ENCODE peak calls at places on chromosomes 11 and 22, in eight cellular contexts. B is tibial nerve; P is CD8-positive, alpha-beta memory T cell; K is IMR-90; I is fibroblast of lung; D is Panc1; V is heart left ventricle; G is GM12878. N is an unnamed sample.

GRCh38 chr11:116224154-116224888 is 548.5 kb downstream of the BUD13 start:
- DNase-seq in B (peak; percentile 76), P (peak; percentile 31), K (peak; percentile 22), I (peak; percentile 41), D (peak; percentile 17), V (no peak), G (no peak), N (peak; percentile 64)

GRCh38 chr11:72840780-72841179 is 26.6 kb downstream of the ATG16L2 start:
- DNase-seq in B (no peak), P (no peak), K (peak; percentile 95), I (peak; percentile 94), D (no peak), V (no peak), G (no peak), N (no peak)

GRCh38 chr11:120221115-120221752 is 10.4 kb downstream of the OAF start:
- DNase-seq in B (no peak), P (no peak), K (no peak), I (no peak), D (no peak), V (no peak), G (no peak), N (no peak)

GRCh38 chr11:133038850-133039249 is 493.5 kb downstream of the OPCML start:
- DNase-seq in B (no peak), P (no peak), K (no peak), I (no peak), D (no peak), V (no peak), G (no peak), N (no peak)

GRCh38 chr11:101863361-101863760 is 51.4 kb upstream of the CEP126 start:
- DNase-seq in B (no peak), P (no peak), K (peak; percentile 79), I (peak; percentile 33), D (no peak), V (no peak), G (no peak), N (no peak)

GRCh38 chr11:74678591-74679512 is 52.4 kb downstream of the CHRDL2 start:
- DNase-seq in B (no peak), P (no peak), K (peak; percentile 44), I (no peak), D (no peak), V (peak; percentile 57), G (no peak), N (no peak)

GRCh38 chr22:33380789-33381530 is 322.8 kb upstream of the SYN3 start:
- DNase-seq in B (no peak), P (no peak), K (peak; percentile 95), I (peak; percentile 57), D (no peak), V (no peak), G (peak; percentile 11), N (no peak)

GRCh38 chr11:123561046-123561781 is 93.2 kb downstream of the SCN3B start:
- DNase-seq in B (no peak), P (no peak), K (peak; percentile 56), I (no peak), D (no peak), V (peak; percentile 59), G (no peak), N (peak; percentile 67)

GRCh38 chr11:125170406-125171031 is 6.0 kb downstream of the PKNOX2 start:
- DNase-seq in B (peak; percentile 49), P (no peak), K (peak; percentile 92), I (peak; percentile 97), D (no peak), V (peak; percentile 66), G (no peak), N (peak; percentile 83)

GRCh38 chr11:65883786-65884715 is 4.2 kb downstream of the FIBP start:
- DNase-seq in B (no peak), P (no peak), K (no peak), I (no peak), D (no peak), V (no peak), G (no peak), N (peak; percentile 0)

GRCh38 chr11:64810271-64810890 is at the start of gene MEN1:
- DNase-seq in B (peak; percentile 91), P (peak; percentile 55), K (peak; percentile 93), I (peak; percentile 94), D (peak; percentile 81), V (peak; percentile 98), G (peak; percentile 55), N (peak; percentile 99)

GRCh38 chr11:64813826-64814225 is 3.5 kb upstream of the MEN1 start:
- DNase-seq in B (no peak), P (no peak), K (no peak), I (no peak), D (no peak), V (no peak), G (no peak), N (no peak)

GRCh38 chr11:64814712-64815187 is 4.4 kb upstream of the MEN1 start:
- DNase-seq in B (no peak), P (no peak), K (no peak), I (no peak), D (no peak), V (no peak), G (peak; percentile 94), N (no peak)

GRCh38 chr11:64809781-64810241 is 540 bp downstream of the MEN1 start:
- DNase-seq in B (no peak), P (peak; percentile 9), K (no peak), I (no peak), D (no peak), V (no peak), G (no peak), N (peak; percentile 53)

DNA sequence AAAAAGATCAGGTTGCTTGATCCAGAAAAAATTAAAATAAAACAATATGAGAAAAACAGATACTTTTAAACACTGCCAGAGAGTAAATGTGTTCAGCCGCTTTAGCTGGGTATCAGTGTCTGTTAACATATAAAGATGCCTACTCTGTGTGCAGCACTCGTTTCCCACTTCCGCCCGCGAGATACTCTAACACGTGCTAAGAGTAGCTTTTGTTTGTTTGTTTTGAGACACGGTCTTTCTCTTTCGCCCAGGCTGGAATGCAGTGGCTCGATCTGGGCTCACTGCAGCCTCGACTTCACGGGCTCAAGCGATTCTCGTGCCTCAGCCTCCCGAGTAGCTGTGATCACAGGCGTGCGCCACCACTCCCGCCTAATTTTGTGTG is 531 bp upstream of the MEN1 start:
- DNase-seq in B (peak; percentile 8), P (peak; percentile 46), K (no peak), I (no peak), D (no peak), V (no peak), G (no peak), N (no peak)
- H3K4me1 ChIP-seq in B (no peaks in the 10 kb centered on the region), P (peaks cover 15% of the 10 kb centered on the region), K (peaks cover 5% of the 10 kb centered on the region), I (peaks cover 5% of the 10 kb centered on the region), D (peaks cover 5% of the 10 kb centered on the region), V (peaks cover 10% of the 10 kb centered on the region), G (peaks cover 25% of the 10 kb centered on the region), N (peaks cover 4% of the 10 kb centered on the region)

DNA sequence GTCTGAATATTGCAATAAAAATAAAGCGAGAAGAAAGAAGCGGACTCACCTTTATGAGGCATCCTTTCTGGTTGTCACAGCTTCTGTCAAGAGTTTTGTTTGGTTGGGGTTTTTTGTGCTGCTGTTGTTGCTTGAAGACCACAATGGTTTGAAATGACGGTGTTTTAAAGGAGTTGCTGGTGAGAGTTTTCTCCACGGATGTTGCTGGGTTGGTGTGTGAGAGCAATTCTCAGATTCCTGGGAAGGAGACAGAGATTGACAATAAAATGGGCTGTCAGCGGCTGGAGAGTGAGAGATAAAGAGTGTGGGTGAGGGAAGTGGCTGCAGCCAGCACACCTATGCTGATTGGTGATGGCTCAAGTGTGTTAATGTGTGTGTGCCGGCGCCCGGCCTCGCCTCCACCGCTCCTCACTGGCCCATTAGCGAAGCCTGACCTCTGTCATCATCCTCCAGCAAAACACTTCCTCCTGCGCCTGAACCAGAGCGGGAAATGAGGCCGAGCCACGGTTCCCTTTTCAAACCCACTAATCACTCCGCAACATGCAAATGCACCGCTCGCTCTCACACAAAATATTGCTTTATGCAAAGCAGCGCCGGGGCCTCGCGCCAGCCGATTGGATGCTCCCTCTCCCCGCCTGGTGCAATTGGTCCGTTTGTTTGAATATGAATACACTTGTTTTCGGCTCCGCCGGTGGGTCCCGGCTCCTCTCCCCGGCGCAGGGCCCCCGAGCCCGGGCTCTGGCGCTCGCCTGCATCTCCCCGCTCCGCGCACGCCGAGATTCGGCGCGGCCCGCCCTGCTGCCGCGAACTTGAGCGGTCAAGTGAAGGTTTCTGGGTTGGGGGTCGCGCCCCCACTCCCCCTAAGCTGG is at the start of gene PAX6:
- DNase-seq in B (no peak), P (no peak), K (peak; percentile 19), I (no peak), D (no peak), V (peak; percentile 36), G (peak; percentile 5), N (peak; percentile 44)
- H3K27ac ChIP-seq in B (no peak within 1 kb of the TSS), P (peak within 1 kb of the TSS; percentile 24), K (no peak within 1 kb of the TSS), I (no peak within 1 kb of the TSS), D (no peak within 1 kb of the TSS), V (no peak within 1 kb of the TSS), G (no peak within 1 kb of the TSS), N (no peak within 1 kb of the TSS)

GRCh38 chr22:49080631-49081030 is 747.0 kb downstream of the BRD1 start:
- DNase-seq in B (no peak), P (no peak), K (no peak), I (no peak), D (no peak), V (no peak), G (no peak), N (no peak)

GRCh38 chr22:49081926-49082325 is 745.7 kb downstream of the BRD1 start:
- DNase-seq in B (no peak), P (no peak), K (no peak), I (no peak), D (no peak), V (no peak), G (no peak), N (no peak)

GRCh38 chr22:49079743-49080500 is 747.8 kb downstream of the BRD1 start:
- DNase-seq in B (no peak), P (no peak), K (no peak), I (no peak), D (no peak), V (no peak), G (no peak), N (no peak)

GRCh38 chr22:49079027-49079725 is 748.5 kb downstream of the BRD1 start:
- DNase-seq in B (no peak), P (no peak), K (no peak), I (no peak), D (no peak), V (no peak), G (no peak), N (no peak)

GRCh38 chr22:49081261-49081666 is 746.4 kb downstream of the BRD1 start:
- DNase-seq in B (no peak), P (no peak), K (no peak), I (no peak), D (no peak), V (no peak), G (no peak), N (no peak)
- H3K4me1 ChIP-seq in B (no peaks in the 10 kb centered on the region), P (no peaks in the 10 kb centered on the region), K (no peaks in the 10 kb centered on the region), I (no peaks in the 10 kb centered on the region), D (no peaks in the 10 kb centered on the region), V (no peaks in the 10 kb centered on the region), G (no peaks in the 10 kb centered on the region), N (no peaks in the 10 kb centered on the region)

DNA sequence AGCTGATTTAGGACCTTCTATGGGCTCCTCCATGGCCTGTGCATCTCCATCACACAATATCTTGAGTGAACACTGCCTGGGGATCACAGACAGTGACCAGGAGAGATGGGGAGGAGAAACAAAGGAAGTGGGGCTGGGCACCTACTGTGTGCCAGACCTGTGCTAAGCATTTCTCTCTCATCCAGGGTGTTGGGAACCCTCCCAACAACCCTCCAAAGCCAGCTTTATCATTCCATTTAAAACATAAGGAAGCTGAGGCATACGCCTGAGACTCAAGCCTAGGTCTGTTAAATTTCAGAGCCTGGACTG is 130.2 kb downstream of the MN1 start:
- DNase-seq in B (no peak), P (no peak), K (no peak), I (no peak), D (no peak), V (no peak), G (no peak), N (no peak)
- H3K27ac ChIP-seq in B (peak overlapping the region; percentile 40), P (peak overlapping the region; percentile 72), K (no peak overlapping the region), I (no peak overlapping the region), D (no peak overlapping the region), V (peak overlapping the region; percentile 82), G (no peak overlapping the region), N (peak overlapping the region; percentile 82)

N was measured in right cardiac atrium.